ENCODE peak calls at places on chromosomes 2 and 18, in six cellular contexts. One of them, this sample, is unnamed.

GRCh38 chr2:228681426-228681825 is 499.9 kb upstream of the SPHKAP start:
- DNase-seq in IMR-90: peak; percentile 49
- DNase-seq in WTC11: no peak
- DNase-seq in neural crest cell: no peak
- DNase-seq in GM10248: no peak
- DNase-seq in thoracic aorta: no peak
- DNase-seq in this sample: no peak

GRCh38 chr2:157936464-157936863 is 60.3 kb upstream of the ACVR1 start:
- DNase-seq in GM10248: no peak
- DNase-seq in IMR-90: no peak
- DNase-seq in WTC11: no peak
- DNase-seq in thoracic aorta: no peak
- DNase-seq in neural crest cell: no peak
- DNase-seq in this sample: no peak

GRCh38 chr2:55581875-55582547 is 35.4 kb downstream of the PPP4R3B start:
- DNase-seq in thoracic aorta: no peak
- DNase-seq in GM10248: no peak
- DNase-seq in neural crest cell: no peak
- DNase-seq in WTC11: no peak
- DNase-seq in IMR-90: peak; percentile 43
- DNase-seq in this sample: no peak

GRCh38 chr2:168467729-168468128 is 11.7 kb downstream of the CERS6 start:
- DNase-seq in GM10248: no peak
- DNase-seq in thoracic aorta: no peak
- DNase-seq in IMR-90: no peak
- DNase-seq in neural crest cell: no peak
- DNase-seq in WTC11: no peak
- DNase-seq in this sample: no peak

GRCh38 chr18:5865521-5865920 is 29.8 kb downstream of the TMEM200C start:
- DNase-seq in neural crest cell: no peak
- DNase-seq in WTC11: no peak
- DNase-seq in thoracic aorta: no peak
- DNase-seq in IMR-90: no peak
- DNase-seq in GM10248: no peak
- DNase-seq in this sample: no peak

GRCh38 chr2:30338475-30338874 is 107.1 kb downstream of the LBH start:
- DNase-seq in neural crest cell: no peak
- DNase-seq in WTC11: no peak
- DNase-seq in thoracic aorta: no peak
- DNase-seq in IMR-90: no peak
- DNase-seq in GM10248: no peak
- DNase-seq in this sample: no peak

GRCh38 chr2:4354678-4355077 is 651.3 kb downstream of the DCDC2C start:
- DNase-seq in WTC11: peak; percentile 23
- DNase-seq in IMR-90: no peak
- DNase-seq in thoracic aorta: no peak
- DNase-seq in neural crest cell: peak; percentile 27
- DNase-seq in GM10248: no peak
- DNase-seq in this sample: peak; percentile 39

GRCh38 chr2:112959109-112959591 is 18.7 kb upstream of the IL36G start:
- DNase-seq in neural crest cell: no peak
- DNase-seq in IMR-90: no peak
- DNase-seq in WTC11: peak; percentile 49
- DNase-seq in thoracic aorta: no peak
- DNase-seq in GM10248: no peak
- DNase-seq in this sample: peak; percentile 9

GRCh38 chr2:240997141-240997855 is 1.1 kb upstream of the SNED1 start:
- DNase-seq in WTC11: no peak
- DNase-seq in IMR-90: no peak
- DNase-seq in neural crest cell: no peak
- DNase-seq in GM10248: no peak
- DNase-seq in thoracic aorta: no peak
- DNase-seq in this sample: no peak

GRCh38 chr2:29262681-29263260 is 147.6 kb downstream of the CLIP4 start:
- DNase-seq in neural crest cell: no peak
- DNase-seq in thoracic aorta: no peak
- DNase-seq in IMR-90: no peak
- DNase-seq in WTC11: no peak
- DNase-seq in GM10248: no peak
- DNase-seq in this sample: no peak

GRCh38 chr2:159010963-159011362 is 42.5 kb downstream of the TANC1 start:
- DNase-seq in IMR-90: peak; percentile 69
- DNase-seq in neural crest cell: no peak
- DNase-seq in thoracic aorta: no peak
- DNase-seq in WTC11: no peak
- DNase-seq in GM10248: no peak
- DNase-seq in this sample: no peak

GRCh38 chr2:56540901-56541300 is 357.1 kb downstream of the CCDC85A start:
- DNase-seq in GM10248: no peak
- DNase-seq in thoracic aorta: no peak
- DNase-seq in neural crest cell: no peak
- DNase-seq in IMR-90: no peak
- DNase-seq in WTC11: no peak
- DNase-seq in this sample: no peak

GRCh38 chr2:200189964-200190363 is 116.5 kb upstream of the SPATS2L start:
- DNase-seq in GM10248: no peak
- DNase-seq in thoracic aorta: no peak
- DNase-seq in IMR-90: no peak
- DNase-seq in WTC11: no peak
- DNase-seq in neural crest cell: no peak
- DNase-seq in this sample: no peak

GRCh38 chr2:94870392-94871225 is 621 bp upstream of the TEKT4 start:
- DNase-seq in GM10248: no peak
- DNase-seq in IMR-90: no peak
- DNase-seq in WTC11: peak; percentile 87
- DNase-seq in neural crest cell: no peak
- DNase-seq in thoracic aorta: no peak
- DNase-seq in this sample: peak; percentile 75

GRCh38 chr2:167946367-167946955 is 300.9 kb downstream of the STK39 start:
- DNase-seq in GM10248: no peak
- DNase-seq in IMR-90: no peak
- DNase-seq in WTC11: no peak
- DNase-seq in thoracic aorta: no peak
- DNase-seq in neural crest cell: no peak
- DNase-seq in this sample: no peak

GRCh38 chr2:164800572-164800971 is 41.1 kb downstream of the COBLL1 start:
- DNase-seq in WTC11: no peak
- DNase-seq in GM10248: no peak
- DNase-seq in IMR-90: no peak
- DNase-seq in neural crest cell: no peak
- DNase-seq in thoracic aorta: no peak
- DNase-seq in this sample: no peak

GRCh38 chr2:96111823-96112500 is 4.4 kb downstream of the ADRA2B start:
- DNase-seq in thoracic aorta: no peak
- DNase-seq in GM10248: no peak
- DNase-seq in IMR-90: no peak
- DNase-seq in neural crest cell: no peak
- DNase-seq in WTC11: peak; percentile 4
- DNase-seq in this sample: no peak

GRCh38 chr2:173982918-173983317 is 17.7 kb upstream of the SP3 start:
- DNase-seq in thoracic aorta: no peak
- DNase-seq in neural crest cell: no peak
- DNase-seq in IMR-90: peak; percentile 56
- DNase-seq in GM10248: no peak
- DNase-seq in WTC11: no peak
- DNase-seq in this sample: no peak

GRCh38 chr2:169714699-169715098 is 18.9 kb upstream of the KLHL23 start:
- DNase-seq in IMR-90: no peak
- DNase-seq in thoracic aorta: no peak
- DNase-seq in GM10248: no peak
- DNase-seq in WTC11: no peak
- DNase-seq in neural crest cell: no peak
- DNase-seq in this sample: no peak

GRCh38 chr18:36331541-36331971 is 34.0 kb downstream of the FHOD3 start:
- DNase-seq in GM10248: no peak
- DNase-seq in IMR-90: no peak
- DNase-seq in WTC11: no peak
- DNase-seq in neural crest cell: no peak
- DNase-seq in thoracic aorta: no peak
- DNase-seq in this sample: no peak

GRCh38 chr18:48336332-48336731 is 72.9 kb downstream of the ZBTB7C start:
- DNase-seq in IMR-90: no peak
- DNase-seq in GM10248: no peak
- DNase-seq in thoracic aorta: no peak
- DNase-seq in neural crest cell: no peak
- DNase-seq in WTC11: no peak
- DNase-seq in this sample: no peak

GRCh38 chr18:48330016-48330991 is 78.9 kb downstream of the ZBTB7C start:
- DNase-seq in neural crest cell: no peak
- DNase-seq in thoracic aorta: no peak
- DNase-seq in WTC11: no peak
- DNase-seq in GM10248: no peak
- DNase-seq in IMR-90: peak; percentile 69
- DNase-seq in this sample: no peak

GRCh38 chr18:48334845-48335244 is 74.3 kb downstream of the ZBTB7C start:
- DNase-seq in neural crest cell: no peak
- DNase-seq in WTC11: no peak
- DNase-seq in GM10248: no peak
- DNase-seq in thoracic aorta: no peak
- DNase-seq in IMR-90: no peak
- DNase-seq in this sample: no peak

GRCh38 chr18:48335829-48336228 is 73.4 kb downstream of the ZBTB7C start:
- DNase-seq in IMR-90: no peak
- DNase-seq in thoracic aorta: no peak
- DNase-seq in neural crest cell: no peak
- DNase-seq in GM10248: no peak
- DNase-seq in WTC11: no peak
- DNase-seq in this sample: no peak

DNA sequence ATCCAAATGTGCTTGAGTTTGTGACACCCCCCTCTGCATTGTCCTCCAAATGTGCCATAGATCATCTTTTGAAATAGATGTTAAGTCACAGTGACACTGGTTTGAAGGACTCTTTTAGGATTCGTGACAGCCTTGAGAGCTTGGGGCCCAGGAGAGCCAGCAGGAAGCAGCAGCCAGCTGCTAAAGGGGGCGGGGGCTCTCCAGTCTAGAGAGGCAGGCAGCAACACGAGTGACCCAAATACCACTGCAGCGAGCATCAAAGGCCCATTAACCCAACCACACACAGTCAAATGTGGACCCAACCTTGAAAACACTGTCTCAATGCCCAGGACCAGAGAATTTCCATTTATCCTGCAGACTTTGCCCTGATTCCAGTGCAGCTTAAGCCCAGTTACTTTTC is 75.6 kb downstream of the ZBTB7C start:
- DNase-seq in thoracic aorta: no peak
- DNase-seq in GM10248: no peak
- DNase-seq in WTC11: peak; percentile 24
- DNase-seq in neural crest cell: no peak
- DNase-seq in IMR-90: no peak
- DNase-seq in this sample: no peak
- TF ChIP-seq CTCF in thoracic aorta: no peak
- TF ChIP-seq CTCF in GM10248: no peak
- TF ChIP-seq CTCF in WTC11: no peak
- TF ChIP-seq CTCF in neural crest cell: no peak
- TF ChIP-seq CTCF in IMR-90: no peak
- TF ChIP-seq CTCF in this sample: no peak

GRCh38 chr2:205169453-205169852 is 512.8 kb upstream of the NRP2 start:
- DNase-seq in thoracic aorta: no peak
- DNase-seq in WTC11: no peak
- DNase-seq in IMR-90: no peak
- DNase-seq in GM10248: no peak
- DNase-seq in neural crest cell: no peak
- DNase-seq in this sample: no peak
- TF ChIP-seq CTCF in thoracic aorta: no peak
- TF ChIP-seq CTCF in WTC11: no peak
- TF ChIP-seq CTCF in IMR-90: no peak
- TF ChIP-seq CTCF in GM10248: no peak
- TF ChIP-seq CTCF in neural crest cell: no peak
- TF ChIP-seq CTCF in this sample: no peak

GRCh38 chr2:24351981-24352380 is 8.4 kb downstream of the ITSN2 start:
- DNase-seq in thoracic aorta: no peak
- DNase-seq in WTC11: no peak
- DNase-seq in neural crest cell: no peak
- DNase-seq in IMR-90: no peak
- DNase-seq in GM10248: no peak
- DNase-seq in this sample: no peak
- TF ChIP-seq CTCF in thoracic aorta: no peak
- TF ChIP-seq CTCF in WTC11: no peak
- TF ChIP-seq CTCF in neural crest cell: peak; percentile 53
- TF ChIP-seq CTCF in IMR-90: no peak
- TF ChIP-seq CTCF in GM10248: no peak
- TF ChIP-seq CTCF in this sample: no peak

GRCh38 chr18:37393945-37394609 is 171.5 kb downstream of the CELF4 start:
- DNase-seq in neural crest cell: peak; percentile 82
- DNase-seq in GM10248: peak; percentile 58
- DNase-seq in IMR-90: peak; percentile 76
- DNase-seq in WTC11: peak; percentile 91
- DNase-seq in thoracic aorta: peak; percentile 7
- DNase-seq in this sample: peak; percentile 66
- TF ChIP-seq CTCF in neural crest cell: no peak
- TF ChIP-seq CTCF in GM10248: no peak
- TF ChIP-seq CTCF in IMR-90: peak; percentile 3
- TF ChIP-seq CTCF in WTC11: no peak
- TF ChIP-seq CTCF in thoracic aorta: no peak
- TF ChIP-seq CTCF in this sample: no peak

GRCh38 chr2:66095820-66096219 is 339.1 kb upstream of the MEIS1 start:
- DNase-seq in IMR-90: no peak
- DNase-seq in thoracic aorta: no peak
- DNase-seq in neural crest cell: no peak
- DNase-seq in WTC11: peak; percentile 20
- DNase-seq in GM10248: no peak
- DNase-seq in this sample: no peak
- TF ChIP-seq CTCF in IMR-90: no peak
- TF ChIP-seq CTCF in thoracic aorta: no peak
- TF ChIP-seq CTCF in neural crest cell: peak; percentile 38
- TF ChIP-seq CTCF in WTC11: peak; percentile 9
- TF ChIP-seq CTCF in GM10248: no peak
- TF ChIP-seq CTCF in this sample: peak; percentile 27

GRCh38 chr2:54084600-54084999 is 30.8 kb upstream of the ACYP2 start:
- DNase-seq in GM10248: no peak
- DNase-seq in IMR-90: peak; percentile 17
- DNase-seq in WTC11: no peak
- DNase-seq in neural crest cell: no peak
- DNase-seq in thoracic aorta: no peak
- DNase-seq in this sample: peak; percentile 18
- TF ChIP-seq CTCF in GM10248: no peak
- TF ChIP-seq CTCF in IMR-90: peak; percentile 42
- TF ChIP-seq CTCF in WTC11: no peak
- TF ChIP-seq CTCF in neural crest cell: peak; percentile 33
- TF ChIP-seq CTCF in thoracic aorta: peak; percentile 20
- TF ChIP-seq CTCF in this sample: no peak

GRCh38 chr2:47043891-47044239 is 111.2 kb downstream of the STPG4 start:
- DNase-seq in IMR-90: no peak
- DNase-seq in neural crest cell: no peak
- DNase-seq in GM10248: no peak
- DNase-seq in WTC11: no peak
- DNase-seq in thoracic aorta: no peak
- DNase-seq in this sample: no peak

GRCh38 chr2:47041065-47041464 is 114.0 kb downstream of the STPG4 start:
- DNase-seq in thoracic aorta: no peak
- DNase-seq in neural crest cell: no peak
- DNase-seq in IMR-90: no peak
- DNase-seq in WTC11: no peak
- DNase-seq in GM10248: no peak
- DNase-seq in this sample: no peak

GRCh38 chr2:47041891-47042684 is 113.0 kb downstream of the STPG4 start:
- DNase-seq in thoracic aorta: no peak
- DNase-seq in IMR-90: no peak
- DNase-seq in neural crest cell: no peak
- DNase-seq in WTC11: no peak
- DNase-seq in GM10248: no peak
- DNase-seq in this sample: no peak

GRCh38 chr2:47040662-47041061 is 114.4 kb downstream of the STPG4 start:
- DNase-seq in WTC11: no peak
- DNase-seq in IMR-90: no peak
- DNase-seq in thoracic aorta: no peak
- DNase-seq in GM10248: no peak
- DNase-seq in neural crest cell: no peak
- DNase-seq in this sample: no peak

GRCh38 chr2:47043142-47043890 is 111.8 kb downstream of the STPG4 start:
- DNase-seq in neural crest cell: no peak
- DNase-seq in IMR-90: peak; percentile 95
- DNase-seq in GM10248: no peak
- DNase-seq in WTC11: peak; percentile 22
- DNase-seq in thoracic aorta: no peak
- DNase-seq in this sample: peak; percentile 23
- TF ChIP-seq CTCF in neural crest cell: no peak
- TF ChIP-seq CTCF in IMR-90: no peak
- TF ChIP-seq CTCF in GM10248: no peak
- TF ChIP-seq CTCF in WTC11: no peak
- TF ChIP-seq CTCF in thoracic aorta: no peak
- TF ChIP-seq CTCF in this sample: no peak